ENCODE peak calls at places on chromosomes 1 and 21, in five cellular contexts. I is iris pigment epithelial cell, D is renal cortical epithelial cell, B is OCI-LY7, W is RWPE1. E is an unnamed sample.

GRCh38 chr1:1390675-1391074 is 8.5 kb downstream of the CCNL2 start:
- DNase-seq in I (no peak), D (no peak), B (no peak), W (no peak), E (no peak)

GRCh38 chr1:168091720-168092119 is 45.0 kb downstream of the GPR161 start:
- DNase-seq in I (no peak), D (no peak), B (no peak), W (no peak), E (no peak)

GRCh38 chr21:35508389-35508888 is 459.3 kb upstream of the RUNX1 start:
- DNase-seq in I (peak), D (peak), B (peak), W (no peak), E (peak)

GRCh38 chr1:18636762-18637552 is 6.3 kb downstream of the PAX7 start:
- DNase-seq in I (no peak), D (no peak), B (no peak), W (no peak), E (no peak)

GRCh38 chr1:58047265-58047858 is 499.2 kb downstream of the OMA1 start:
- DNase-seq in I (no peak), D (no peak), B (peak), W (peak), E (no peak)

GRCh38 chr1:247347395-247348222 is 15.9 kb upstream of the ZNF496 start:
- DNase-seq in I (no peak), D (no peak), B (no peak), W (no peak), E (no peak)

GRCh38 chr1:46747683-46748288 is 28.9 kb upstream of the EFCAB14 start:
- DNase-seq in I (peak), D (peak), B (peak), W (peak), E (peak)

GRCh38 chr1:176989754-176990153 is 174.8 kb downstream of the ASTN1 start:
- DNase-seq in I (no peak), D (no peak), B (no peak), W (no peak), E (no peak)

GRCh38 chr21:16773206-16773605 is 739.6 kb upstream of the CXADR start:
- DNase-seq in I (peak), D (no peak), B (no peak), W (no peak), E (peak)

GRCh38 chr1:16976966-16977365 is 3.5 kb downstream of the MFAP2 start:
- DNase-seq in I (no peak), D (no peak), B (no peak), W (no peak), E (no peak)

GRCh38 chr21:43312751-43313169 is 114.2 kb downstream of the SIK1 start:
- DNase-seq in I (no peak), D (no peak), B (peak), W (no peak), E (no peak)

GRCh38 chr1:51906306-51907078 is 28.0 kb upstream of the NRDC start:
- DNase-seq in I (peak), D (peak), B (no peak), W (no peak), E (peak)

GRCh38 chr21:38733973-38734546 is 71.7 kb upstream of the ETS2 start:
- DNase-seq in I (peak), D (peak), B (peak), W (peak), E (peak)

GRCh38 chr21:37561941-37562919 is 195.7 kb downstream of the DYRK1A start:
- DNase-seq in I (no peak), D (no peak), B (no peak), W (no peak), E (no peak)

GRCh38 chr1:150877220-150877516 is 769 bp upstream of the ARNT start:
- DNase-seq in I (no peak), D (no peak), B (peak), W (no peak), E (no peak)

GRCh38 chr1:58971629-58972140 is 187.8 kb upstream of the JUN start:
- DNase-seq in I (peak), D (peak), B (no peak), W (no peak), E (peak)

GRCh38 chr1:201461193-201461657 is 7.8 kb downstream of the PHLDA3 start:
- DNase-seq in I (peak), D (peak), B (no peak), W (peak), E (peak)

GRCh38 chr21:29362758-29363157 is 64.0 kb downstream of the BACH1 start:
- DNase-seq in I (no peak), D (no peak), B (no peak), W (no peak), E (no peak)

GRCh38 chr1:225460737-225461532 is 33.1 kb upstream of the LBR start:
- DNase-seq in I (no peak), D (peak), B (no peak), W (no peak), E (no peak)

GRCh38 chr1:223319913-223320600 is 43.9 kb downstream of the SUSD4 start:
- DNase-seq in I (no peak), D (peak), B (no peak), W (no peak), E (no peak)

GRCh38 chr1:66752671-66753371 is 562 bp downstream of the DYNLT5 start:
- DNase-seq in I (no peak), D (no peak), B (no peak), W (no peak), E (no peak)

GRCh38 chr1:153227810-153228209 is 10.4 kb downstream of the PRR9 start:
- DNase-seq in I (no peak), D (no peak), B (no peak), W (no peak), E (no peak)

GRCh38 chr1:28518745-28519341 is 13.0 kb downstream of the RCC1 start:
- DNase-seq in I (no peak), D (no peak), B (peak), W (no peak), E (no peak)

GRCh38 chr1:91609571-91609970 is 108.9 kb downstream of the CDC7 start:
- DNase-seq in I (peak), D (peak), B (no peak), W (peak), E (peak)

GRCh38 chr1:201476670-201477344 is 7.8 kb upstream of the PHLDA3 start:
- DNase-seq in I (no peak), D (peak), B (no peak), W (peak), E (no peak)

GRCh38 chr1:248825136-248825535 is 579 bp downstream of the SH3BP5L start:
- DNase-seq in I (no peak), D (no peak), B (no peak), W (no peak), E (no peak)